ENCODE peak calls at places on chromosome 6, in seven cellular contexts. J is cardiac muscle cell, Z is RWPE2, V is prostate gland, D is H9, I is transverse colon, N is endothelial cell of umbilical vein. H is an unnamed sample. For H3K4me1, the result is how much of the 10 kb centered on the place peaks cover.

GRCh38 chr6:7424967-7425807 is 35.6 kb downstream of the RIOK1 start:
- DNase-seq in I (no peak), N (peak), J (peak), D (no peak), Z (no peak), V (peak), H (no peak)

GRCh38 chr6:50936277-50936681 is 117.6 kb downstream of the TFAP2B start:
- DNase-seq in D (no peak), J (no peak), V (no peak), I (no peak), N (peak), Z (no peak), H (no peak)

GRCh38 chr6:107304421-107305025 is 154.8 kb downstream of the PDSS2 start:
- DNase-seq in J (no peak), I (no peak), D (no peak), V (no peak), Z (peak), N (no peak), H (no peak)

GRCh38 chr6:16394651-16395050 is 156.3 kb downstream of the GMPR start:
- DNase-seq in J (no peak), D (no peak), I (no peak), Z (no peak), N (no peak), V (no peak), H (no peak)

GRCh38 chr6:38155144-38155543 is 335.6 kb downstream of the ZFAND3 start:
- DNase-seq in J (no peak), Z (no peak), N (peak), V (no peak), I (no peak), D (no peak), H (no peak)

GRCh38 chr6:114997813-114998292 is 655.0 kb upstream of the HS3ST5 start:
- DNase-seq in D (no peak), I (no peak), J (no peak), Z (no peak), V (no peak), N (no peak), H (no peak)

GRCh38 chr6:24646771-24647170 is 780 bp upstream of the KIAA0319 start:
- DNase-seq in Z (no peak), I (peak), J (no peak), N (no peak), V (no peak), D (no peak), H (no peak)

GRCh38 chr6:3250278-3250677 is 8.5 kb upstream of the PSMG4 start:
- DNase-seq in J (no peak), V (no peak), Z (no peak), I (no peak), D (no peak), N (no peak), H (no peak)

GRCh38 chr6:63730311-63730710 is 94.7 kb downstream of the PHF3 start:
- DNase-seq in D (no peak), J (no peak), I (no peak), Z (no peak), N (no peak), V (no peak), H (no peak)

GRCh38 chr6:140208286-140208685 is 833.8 kb upstream of the CITED2 start:
- DNase-seq in Z (no peak), D (no peak), N (peak), I (no peak), V (no peak), J (peak), H (no peak)

GRCh38 chr6:25122001-25122400 is 157.2 kb upstream of the CARMIL1 start:
- DNase-seq in I (no peak), Z (no peak), N (peak), J (no peak), V (no peak), D (no peak), H (no peak)

GRCh38 chr6:87832025-87832825 is 130.2 kb upstream of the AKIRIN2 start:
- DNase-seq in D (no peak), Z (no peak), I (no peak), J (no peak), V (no peak), N (peak), H (no peak)

GRCh38 chr6:5466459-5466858 is 205.1 kb downstream of the FARS2 start:
- DNase-seq in J (no peak), Z (no peak), I (no peak), V (no peak), N (peak), D (no peak), H (no peak)

GRCh38 chr6:33419580-33420492 is at the start of gene SYNGAP1:
- DNase-seq in Z (no peak), N (no peak), I (peak), D (peak), V (no peak), J (peak), H (peak)

GRCh38 chr6:33416386-33417126 is 1.4 kb downstream of the CUTA start:
- DNase-seq in V (no peak), D (no peak), N (no peak), Z (no peak), I (no peak), J (no peak), H (no peak)

GRCh38 chr6:33418690-33419291 is 884 bp upstream of the CUTA start:
- DNase-seq in Z (no peak), I (no peak), N (no peak), J (no peak), V (no peak), D (peak), H (no peak)

GRCh38 chr6:33417127-33417902 is 592 bp downstream of the CUTA start:
- DNase-seq in V (peak), I (no peak), D (peak), J (peak), Z (no peak), N (peak), H (no peak)

GRCh38 chr6:33417903-33418689 is at the start of gene CUTA:
- DNase-seq in N (peak), D (peak), I (peak), J (peak), V (peak), Z (peak), H (peak)
- TF ChIP-seq CTCF in N (no peak), D (peak), I (no peak), J (peak), V (no peak), Z (peak), H (peak)

DNA sequence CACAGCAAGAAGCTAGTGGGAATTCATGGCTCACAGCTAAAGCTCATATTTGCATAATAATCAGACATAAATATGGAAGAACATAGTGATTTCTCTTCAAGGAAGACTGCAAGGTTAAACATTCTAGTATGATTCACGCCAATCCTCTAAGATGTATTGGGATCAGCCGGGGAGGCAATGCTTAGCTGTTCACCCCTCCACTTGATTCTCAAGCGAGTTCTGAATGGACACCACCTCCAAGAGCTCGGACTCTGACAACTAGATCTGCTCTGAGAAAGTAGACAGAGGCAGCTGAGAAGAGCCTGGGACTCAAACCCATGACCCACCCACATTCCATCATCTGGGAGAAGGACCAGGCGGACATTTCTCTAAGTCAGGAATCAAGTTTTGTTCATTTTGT is 118.4 kb upstream of the EDN1 start:
- DNase-seq in N (no peak), D (no peak), I (no peak), Z (no peak), J (no peak), V (no peak), H (no peak)
- H3K27ac ChIP-seq in N (no peak), D (peak), I (no peak), Z (no peak), J (no peak), V (no peak), H (peak)

DNA sequence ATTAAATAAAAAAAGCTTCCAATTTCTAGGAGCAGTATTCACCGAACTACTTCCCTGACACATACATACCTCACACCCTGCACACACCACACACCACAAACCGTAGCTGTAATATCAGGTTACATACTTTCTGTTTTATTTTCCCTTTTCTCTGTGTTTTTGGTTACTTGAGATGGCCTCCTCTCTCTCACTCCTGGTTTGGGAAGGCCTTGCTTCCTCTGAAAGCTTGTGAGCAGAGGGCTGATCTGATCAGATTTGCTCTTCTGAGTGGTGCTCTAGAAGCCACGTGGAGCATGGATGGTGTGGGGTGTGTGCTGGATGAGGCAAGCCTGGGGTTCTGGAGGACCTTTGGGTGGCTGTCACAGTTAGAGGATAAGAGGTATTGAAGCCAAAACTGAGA is 20.9 kb downstream of the UTRN start:
- DNase-seq in D (no peak), N (no peak), I (no peak), J (no peak), Z (no peak), V (no peak), H (no peak)
- H3K4me1 ChIP-seq in D (under half), N (under half), I (under half), J (under half), Z (under half), V (under half), H (under half)

GRCh38 chr6:122476131-122476530 is 4.5 kb upstream of the SERINC1 start:
- DNase-seq in Z (no peak), J (peak), N (peak), I (no peak), D (no peak), V (no peak), H (no peak)
- TF ChIP-seq CTCF in Z (peak), J (peak), N (peak), I (peak), D (peak), V (no peak), H (peak)

GRCh38 chr6:166415306-166415705 is 32.6 kb upstream of the MPC1 start:
- DNase-seq in Z (no peak), D (no peak), V (no peak), I (peak), N (no peak), J (no peak), H (no peak)
- H3K27ac ChIP-seq in Z (no peak), D (no peak), V (no peak), I (no peak), N (no peak), J (no peak), H (no peak)

DNA sequence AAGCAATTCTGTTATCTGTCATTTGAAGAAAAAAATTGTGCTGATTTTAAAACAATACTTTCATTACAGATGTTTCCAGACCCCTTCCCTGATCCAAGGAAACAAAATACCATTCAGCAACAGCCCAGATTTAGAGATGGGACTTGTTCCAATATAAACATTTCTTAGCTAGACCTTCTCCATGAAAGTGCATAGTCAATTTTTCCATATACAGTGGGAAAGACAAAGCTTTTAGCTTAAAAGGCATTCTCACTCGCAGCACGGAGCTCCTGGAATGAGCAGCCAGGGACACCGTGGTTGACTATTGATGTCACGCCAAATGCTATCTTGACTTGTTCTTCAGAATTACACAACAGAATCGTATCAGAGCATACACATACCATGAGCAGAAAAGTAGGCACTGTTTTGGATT is 21.5 kb downstream of the LAMA4 start:
- DNase-seq in Z (no peak), I (no peak), D (no peak), J (no peak), N (peak), V (no peak), H (no peak)
- H3K4me1 ChIP-seq in Z (under half), I (under half), D (under half), J (under half), N (half or more), V (under half), H (under half)

H was measured in endodermal cell.